ENCODE peak calls at places on chromosomes 6 and 20, in eight cellular contexts. Z, O, N, A, V, F, E and Q are unnamed samples.

GRCh38 chr6:99241905-99242534 is 107.5 kb downstream of the FAXC start:
- DNase-seq in Z (peak; percentile 35), O (peak; percentile 65), N (no peak), A (no peak), V (no peak), F (peak; percentile 20), E (peak; percentile 16), Q (no peak)

GRCh38 chr20:17568972-17569471 is 853 bp upstream of the DSTN start:
- DNase-seq in Z (peak; percentile 96), O (peak; percentile 92), N (peak; percentile 98), A (peak; percentile 87), V (peak; percentile 89), F (peak; percentile 93), E (peak; percentile 92), Q (peak; percentile 96)

GRCh38 chr6:76565932-76566331 is 493.5 kb upstream of the IMPG1 start:
- DNase-seq in Z (no peak), O (no peak), N (no peak), A (no peak), V (no peak), F (no peak), E (no peak), Q (no peak)

GRCh38 chr6:159985296-159985940 is 16.5 kb downstream of the IGF2R start:
- DNase-seq in Z (no peak), O (no peak), N (no peak), A (no peak), V (no peak), F (no peak), E (no peak), Q (no peak)

GRCh38 chr20:17620371-17621228 is 50.7 kb downstream of the DSTN start:
- DNase-seq in Z (no peak), O (no peak), N (peak; percentile 69), A (no peak), V (no peak), F (no peak), E (no peak), Q (peak; percentile 61)

GRCh38 chr20:17610566-17611289 is 40.9 kb downstream of the DSTN start:
- DNase-seq in Z (peak; percentile 32), O (no peak), N (no peak), A (no peak), V (no peak), F (no peak), E (no peak), Q (peak; percentile 80)

GRCh38 chr20:58458342-58459057 is 56.7 kb downstream of the APCDD1L start:
- DNase-seq in Z (peak; percentile 27), O (peak; percentile 35), N (no peak), A (no peak), V (no peak), F (no peak), E (no peak), Q (no peak)

GRCh38 chr6:132122871-132123270 is 171.7 kb upstream of the CCN2 start:
- DNase-seq in Z (no peak), O (no peak), N (no peak), A (no peak), V (no peak), F (peak; percentile 100), E (no peak), Q (no peak)

GRCh38 chr6:71489736-71490135 is 201.1 kb downstream of the OGFRL1 start:
- DNase-seq in Z (peak; percentile 67), O (peak; percentile 91), N (no peak), A (no peak), V (no peak), F (peak; percentile 79), E (no peak), Q (no peak)

GRCh38 chr6:42428326-42429041 is 23.2 kb downstream of the TRERF1 start:
- DNase-seq in Z (no peak), O (peak; percentile 75), N (no peak), A (peak; percentile 62), V (peak; percentile 47), F (no peak), E (peak; percentile 55), Q (peak; percentile 86)

GRCh38 chr6:3263091-3263490 is 4.3 kb downstream of the PSMG4 start:
- DNase-seq in Z (no peak), O (no peak), N (no peak), A (no peak), V (no peak), F (no peak), E (no peak), Q (peak; percentile 38)

GRCh38 chr6:67141012-67141411 is 1434.0 kb upstream of the EYS start:
- DNase-seq in Z (no peak), O (no peak), N (no peak), A (no peak), V (no peak), F (no peak), E (no peak), Q (no peak)

GRCh38 chr20:40251284-40251932 is 437.6 kb downstream of the MAFB start:
- DNase-seq in Z (peak; percentile 48), O (peak; percentile 76), N (no peak), A (no peak), V (no peak), F (no peak), E (no peak), Q (no peak)

GRCh38 chr20:43863330-43863729 is 51.3 kb upstream of the TOX2 start:
- DNase-seq in Z (no peak), O (no peak), N (no peak), A (no peak), V (no peak), F (no peak), E (no peak), Q (no peak)

GRCh38 chr20:36135821-36136220 is 18.7 kb upstream of the EPB41L1 start:
- DNase-seq in Z (no peak), O (no peak), N (no peak), A (no peak), V (no peak), F (no peak), E (no peak), Q (peak; percentile 0)

GRCh38 chr6:29736563-29736962 is 13.3 kb downstream of the HLA-F start:
- DNase-seq in Z (no peak), O (no peak), N (no peak), A (no peak), V (no peak), F (no peak), E (no peak), Q (no peak)

GRCh38 chr20:62825994-62826645 is 9.3 kb downstream of the COL9A3 start:
- DNase-seq in Z (no peak), O (no peak), N (no peak), A (no peak), V (no peak), F (no peak), E (no peak), Q (peak; percentile 71)

GRCh38 chr6:14290448-14291388 is 173.1 kb downstream of the CD83 start:
- DNase-seq in Z (no peak), O (no peak), N (no peak), A (no peak), V (no peak), F (no peak), E (no peak), Q (no peak)

GRCh38 chr6:70549327-70549726 is 17.4 kb upstream of the SDHAF4 start:
- DNase-seq in Z (peak; percentile 28), O (no peak), N (no peak), A (no peak), V (no peak), F (no peak), E (no peak), Q (no peak)

GRCh38 chr6:37741757-37742400 is 44.2 kb upstream of the MDGA1 start:
- DNase-seq in Z (no peak), O (peak; percentile 71), N (no peak), A (peak; percentile 19), V (no peak), F (no peak), E (peak; percentile 12), Q (no peak)

GRCh38 chr6:51644426-51644825 is 443.0 kb downstream of the PKHD1 start:
- DNase-seq in Z (peak; percentile 95), O (no peak), N (no peak), A (no peak), V (no peak), F (no peak), E (no peak), Q (no peak)

GRCh38 chr6:27163858-27164257 is 83.6 kb upstream of the PRSS16 start:
- DNase-seq in Z (no peak), O (no peak), N (no peak), A (no peak), V (no peak), F (no peak), E (no peak), Q (no peak)

GRCh38 chr6:52176550-52176949 is 9.6 kb upstream of the IL17A start:
- DNase-seq in Z (no peak), O (no peak), N (no peak), A (no peak), V (no peak), F (no peak), E (no peak), Q (no peak)

GRCh38 chr6:26471970-26472369 is 14.2 kb downstream of the BTN2A1 start:
- DNase-seq in Z (no peak), O (no peak), N (no peak), A (no peak), V (no peak), F (no peak), E (no peak), Q (no peak)

GRCh38 chr20:31494131-31494530 is 19.0 kb downstream of the REM1 start:
- DNase-seq in Z (peak; percentile 49), O (peak; percentile 50), N (no peak), A (no peak), V (no peak), F (no peak), E (no peak), Q (no peak)

GRCh38 chr20:51023617-51024155 is 779 bp upstream of the KCNG1 start:
- DNase-seq in Z (no peak), O (no peak), N (no peak), A (no peak), V (no peak), F (no peak), E (no peak), Q (no peak)
- H3K4me3 ChIP-seq in Z (peak overlapping the region; percentile 83), O (no peak overlapping the region), N (peak overlapping the region; percentile 56), A (peak overlapping the region; percentile 65), V (peak overlapping the region; percentile 42), F (peak overlapping the region; percentile 68), E (no peak overlapping the region), Q (no peak overlapping the region)

GRCh38 chr6:46921059-46921458 is 679 bp downstream of the ADGRF5 start:
- DNase-seq in Z (no peak), O (no peak), N (no peak), A (no peak), V (no peak), F (no peak), E (no peak), Q (no peak)
- H3K4me3 ChIP-seq in Z (no peak overlapping the region), O (no peak overlapping the region), N (peak overlapping the region; percentile 12), A (peak overlapping the region; percentile 61), V (peak overlapping the region; percentile 53), F (no peak overlapping the region), E (peak overlapping the region; percentile 44), Q (peak overlapping the region; percentile 34)

GRCh38 chr6:103819509-103819908 is 1040.2 kb downstream of the HACE1 start:
- DNase-seq in Z (no peak), O (no peak), N (no peak), A (no peak), V (no peak), F (no peak), E (no peak), Q (no peak)
- H3K4me3 ChIP-seq in Z (no peak overlapping the region), O (no peak overlapping the region), N (no peak overlapping the region), A (no peak overlapping the region), V (no peak overlapping the region), F (no peak overlapping the region), E (no peak overlapping the region), Q (no peak overlapping the region)

DNA sequence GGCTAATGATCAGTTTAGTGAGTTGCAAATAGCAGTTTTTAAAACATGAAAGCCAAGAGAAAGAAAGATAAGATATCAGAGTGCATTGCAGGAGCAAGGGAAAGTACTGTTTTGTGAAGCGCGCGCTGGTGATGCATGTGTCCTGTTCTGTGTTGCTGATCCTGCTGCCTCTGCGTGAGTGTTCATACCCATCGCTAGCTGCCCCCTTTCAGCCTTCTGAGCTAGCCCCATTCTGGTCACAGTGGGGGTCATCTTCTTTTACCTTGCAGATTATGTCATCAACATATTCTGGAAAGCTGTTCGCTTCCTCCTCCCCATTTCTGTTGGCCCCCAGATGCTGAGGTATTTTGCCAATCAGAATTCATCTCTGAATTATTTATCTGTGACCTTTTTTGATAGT is 1.9 kb downstream of the MRAP2 start:
- DNase-seq in Z (no peak), O (peak; percentile 34), N (no peak), A (no peak), V (no peak), F (no peak), E (no peak), Q (no peak)
- H3K4me3 ChIP-seq in Z (no peak overlapping the region), O (no peak overlapping the region), N (no peak overlapping the region), A (no peak overlapping the region), V (no peak overlapping the region), F (no peak overlapping the region), E (no peak overlapping the region), Q (no peak overlapping the region)